ENCODE peak calls at places on chromosomes 4 and X, in eight cellular contexts. One of them, this sample, is unnamed.

GRCh38 chr4:88738146-88738545 is 40.5 kb upstream of the NAP1L5 start:
- DNase-seq in progenitor cell of endocrine pancreas: no peak
- DNase-seq in cardiac muscle cell: no peak
- DNase-seq in nephron progenitor cell: no peak
- DNase-seq in vagina: no peak
- DNase-seq in activated B cell treated with CpG ODN at 0.5 μM for 24 hours: no peak
- DNase-seq in colonic mucosa: no peak
- DNase-seq in heart left ventricle: no peak
- DNase-seq in this sample: no peak

GRCh38 chr4:84673475-84674230 is 90.7 kb downstream of the CDS1 start:
- DNase-seq in progenitor cell of endocrine pancreas: no peak
- DNase-seq in cardiac muscle cell: peak; percentile 88
- DNase-seq in nephron progenitor cell: no peak
- DNase-seq in vagina: no peak
- DNase-seq in activated B cell treated with CpG ODN at 0.5 μM for 24 hours: no peak
- DNase-seq in colonic mucosa: no peak
- DNase-seq in heart left ventricle: no peak
- DNase-seq in this sample: no peak

GRCh38 chr4:185143596-185143969 is 517 bp downstream of the SLC25A4 start:
- DNase-seq in progenitor cell of endocrine pancreas: no peak
- DNase-seq in cardiac muscle cell: peak; percentile 14
- DNase-seq in nephron progenitor cell: no peak
- DNase-seq in vagina: no peak
- DNase-seq in activated B cell treated with CpG ODN at 0.5 μM for 24 hours: no peak
- DNase-seq in colonic mucosa: peak; percentile 49
- DNase-seq in heart left ventricle: peak; percentile 83
- DNase-seq in this sample: no peak

GRCh38 chr4:4542824-4543485 is 1.1 kb upstream of the STX18 start:
- DNase-seq in progenitor cell of endocrine pancreas: no peak
- DNase-seq in cardiac muscle cell: no peak
- DNase-seq in nephron progenitor cell: peak; percentile 28
- DNase-seq in vagina: no peak
- DNase-seq in activated B cell treated with CpG ODN at 0.5 μM for 24 hours: no peak
- DNase-seq in colonic mucosa: peak; percentile 22
- DNase-seq in heart left ventricle: no peak
- DNase-seq in this sample: no peak

GRCh38 chr4:158162637-158163036 is 10.2 kb downstream of the GASK1B start:
- DNase-seq in progenitor cell of endocrine pancreas: no peak
- DNase-seq in cardiac muscle cell: no peak
- DNase-seq in nephron progenitor cell: no peak
- DNase-seq in vagina: no peak
- DNase-seq in activated B cell treated with CpG ODN at 0.5 μM for 24 hours: no peak
- DNase-seq in colonic mucosa: no peak
- DNase-seq in heart left ventricle: no peak
- DNase-seq in this sample: no peak

GRCh38 chrX:989959-990510 is 222.4 kb downstream of the CRLF2 start:
- DNase-seq in progenitor cell of endocrine pancreas: peak; percentile 26
- DNase-seq in cardiac muscle cell: peak; percentile 61
- DNase-seq in nephron progenitor cell: peak; percentile 78
- DNase-seq in vagina: peak; percentile 97
- DNase-seq in activated B cell treated with CpG ODN at 0.5 μM for 24 hours: no peak
- DNase-seq in colonic mucosa: peak; percentile 76
- DNase-seq in heart left ventricle: peak; percentile 88
- DNase-seq in this sample: peak; percentile 65

GRCh38 chr4:26916195-26916594 is 55.6 kb downstream of the STIM2 start:
- DNase-seq in progenitor cell of endocrine pancreas: no peak
- DNase-seq in cardiac muscle cell: peak; percentile 32
- DNase-seq in nephron progenitor cell: no peak
- DNase-seq in vagina: no peak
- DNase-seq in activated B cell treated with CpG ODN at 0.5 μM for 24 hours: no peak
- DNase-seq in colonic mucosa: no peak
- DNase-seq in heart left ventricle: no peak
- DNase-seq in this sample: no peak

GRCh38 chrX:131854586-131854985 is 168.5 kb upstream of the STK26 start:
- DNase-seq in progenitor cell of endocrine pancreas: no peak
- DNase-seq in cardiac muscle cell: peak; percentile 13
- DNase-seq in nephron progenitor cell: no peak
- DNase-seq in vagina: no peak
- DNase-seq in activated B cell treated with CpG ODN at 0.5 μM for 24 hours: no peak
- DNase-seq in colonic mucosa: no peak
- DNase-seq in heart left ventricle: no peak
- DNase-seq in this sample: no peak

GRCh38 chrX:70444326-70445196 is at the start of gene DLG3:
- DNase-seq in progenitor cell of endocrine pancreas: no peak
- DNase-seq in cardiac muscle cell: peak; percentile 55
- DNase-seq in nephron progenitor cell: peak; percentile 67
- DNase-seq in vagina: no peak
- DNase-seq in activated B cell treated with CpG ODN at 0.5 μM for 24 hours: no peak
- DNase-seq in colonic mucosa: no peak
- DNase-seq in heart left ventricle: no peak
- DNase-seq in this sample: no peak

GRCh38 chr4:5782829-5783476 is 72.0 kb downstream of the EVC start:
- DNase-seq in progenitor cell of endocrine pancreas: no peak
- DNase-seq in cardiac muscle cell: no peak
- DNase-seq in nephron progenitor cell: no peak
- DNase-seq in vagina: no peak
- DNase-seq in activated B cell treated with CpG ODN at 0.5 μM for 24 hours: no peak
- DNase-seq in colonic mucosa: no peak
- DNase-seq in heart left ventricle: no peak
- DNase-seq in this sample: no peak

GRCh38 chrX:22159071-22159470 is 113.6 kb upstream of the CBLL2 start:
- DNase-seq in progenitor cell of endocrine pancreas: no peak
- DNase-seq in cardiac muscle cell: peak; percentile 72
- DNase-seq in nephron progenitor cell: no peak
- DNase-seq in vagina: no peak
- DNase-seq in activated B cell treated with CpG ODN at 0.5 μM for 24 hours: no peak
- DNase-seq in colonic mucosa: no peak
- DNase-seq in heart left ventricle: no peak
- DNase-seq in this sample: no peak

GRCh38 chrX:40174594-40175415 is 77.0 kb upstream of the BCOR start:
- DNase-seq in progenitor cell of endocrine pancreas: no peak
- DNase-seq in cardiac muscle cell: peak; percentile 75
- DNase-seq in nephron progenitor cell: peak; percentile 62
- DNase-seq in vagina: no peak
- DNase-seq in activated B cell treated with CpG ODN at 0.5 μM for 24 hours: no peak
- DNase-seq in colonic mucosa: peak; percentile 48
- DNase-seq in heart left ventricle: peak; percentile 66
- DNase-seq in this sample: no peak

GRCh38 chrX:30880058-30880457 is 9.0 kb downstream of the TAB3 start:
- DNase-seq in progenitor cell of endocrine pancreas: no peak
- DNase-seq in cardiac muscle cell: no peak
- DNase-seq in nephron progenitor cell: no peak
- DNase-seq in vagina: no peak
- DNase-seq in activated B cell treated with CpG ODN at 0.5 μM for 24 hours: no peak
- DNase-seq in colonic mucosa: no peak
- DNase-seq in heart left ventricle: no peak
- DNase-seq in this sample: no peak

GRCh38 chr4:8409271-8410065 is 31.1 kb downstream of the ACOX3 start:
- DNase-seq in progenitor cell of endocrine pancreas: no peak
- DNase-seq in cardiac muscle cell: peak; percentile 21
- DNase-seq in nephron progenitor cell: peak; percentile 35
- DNase-seq in vagina: no peak
- DNase-seq in activated B cell treated with CpG ODN at 0.5 μM for 24 hours: no peak
- DNase-seq in colonic mucosa: peak; percentile 62
- DNase-seq in heart left ventricle: peak; percentile 82
- DNase-seq in this sample: no peak

GRCh38 chrX:7170903-7171302 is 22.9 kb upstream of the PUDP start:
- DNase-seq in progenitor cell of endocrine pancreas: no peak
- DNase-seq in cardiac muscle cell: peak; percentile 13
- DNase-seq in nephron progenitor cell: peak; percentile 13
- DNase-seq in vagina: no peak
- DNase-seq in activated B cell treated with CpG ODN at 0.5 μM for 24 hours: no peak
- DNase-seq in colonic mucosa: peak; percentile 47
- DNase-seq in heart left ventricle: no peak
- DNase-seq in this sample: peak; percentile 49
- TF ChIP-seq CTCF in progenitor cell of endocrine pancreas: peak; percentile 45
- TF ChIP-seq CTCF in cardiac muscle cell: no peak
- TF ChIP-seq CTCF in nephron progenitor cell: peak; percentile 39
- TF ChIP-seq CTCF in vagina: no peak
- TF ChIP-seq CTCF in activated B cell treated with CpG ODN at 0.5 μM for 24 hours: no peak
- TF ChIP-seq CTCF in colonic mucosa: peak; percentile 44
- TF ChIP-seq CTCF in heart left ventricle: no peak
- TF ChIP-seq CTCF in this sample: peak; percentile 32

DNA sequence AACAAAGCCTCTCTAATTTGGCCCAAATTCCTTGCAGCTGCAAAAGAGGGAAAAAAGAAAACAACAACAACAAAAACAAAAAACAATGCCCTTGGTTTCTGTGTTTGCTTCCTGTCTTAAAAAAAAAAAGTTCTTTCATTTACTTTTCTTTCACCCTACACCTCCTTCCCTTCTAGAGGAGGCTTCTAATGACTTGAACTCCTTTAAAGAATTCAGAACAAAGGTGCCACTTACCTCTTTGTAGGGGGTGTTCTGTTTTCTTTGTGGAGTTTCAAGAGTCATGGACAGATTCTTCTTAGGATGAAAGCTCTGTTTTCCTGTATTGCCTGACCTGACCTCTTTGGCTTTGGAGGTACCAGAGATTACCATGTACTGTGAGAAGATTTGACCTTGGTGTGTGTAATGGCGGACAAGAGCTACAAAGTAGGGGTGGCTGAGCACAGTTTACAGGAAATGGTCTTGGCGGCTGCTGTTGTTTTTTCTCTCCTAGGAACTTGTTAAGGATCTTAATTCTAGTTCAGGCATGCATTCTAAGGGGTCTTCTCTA is 72.4 kb upstream of the S100G start:
- DNase-seq in progenitor cell of endocrine pancreas: no peak
- DNase-seq in cardiac muscle cell: no peak
- DNase-seq in nephron progenitor cell: no peak
- DNase-seq in vagina: no peak
- DNase-seq in activated B cell treated with CpG ODN at 0.5 μM for 24 hours: no peak
- DNase-seq in colonic mucosa: no peak
- DNase-seq in heart left ventricle: no peak
- DNase-seq in this sample: no peak
- TF ChIP-seq CTCF in progenitor cell of endocrine pancreas: no peak
- TF ChIP-seq CTCF in cardiac muscle cell: no peak
- TF ChIP-seq CTCF in nephron progenitor cell: no peak
- TF ChIP-seq CTCF in vagina: no peak
- TF ChIP-seq CTCF in activated B cell treated with CpG ODN at 0.5 μM for 24 hours: no peak
- TF ChIP-seq CTCF in colonic mucosa: no peak
- TF ChIP-seq CTCF in heart left ventricle: no peak
- TF ChIP-seq CTCF in this sample: no peak

DNA sequence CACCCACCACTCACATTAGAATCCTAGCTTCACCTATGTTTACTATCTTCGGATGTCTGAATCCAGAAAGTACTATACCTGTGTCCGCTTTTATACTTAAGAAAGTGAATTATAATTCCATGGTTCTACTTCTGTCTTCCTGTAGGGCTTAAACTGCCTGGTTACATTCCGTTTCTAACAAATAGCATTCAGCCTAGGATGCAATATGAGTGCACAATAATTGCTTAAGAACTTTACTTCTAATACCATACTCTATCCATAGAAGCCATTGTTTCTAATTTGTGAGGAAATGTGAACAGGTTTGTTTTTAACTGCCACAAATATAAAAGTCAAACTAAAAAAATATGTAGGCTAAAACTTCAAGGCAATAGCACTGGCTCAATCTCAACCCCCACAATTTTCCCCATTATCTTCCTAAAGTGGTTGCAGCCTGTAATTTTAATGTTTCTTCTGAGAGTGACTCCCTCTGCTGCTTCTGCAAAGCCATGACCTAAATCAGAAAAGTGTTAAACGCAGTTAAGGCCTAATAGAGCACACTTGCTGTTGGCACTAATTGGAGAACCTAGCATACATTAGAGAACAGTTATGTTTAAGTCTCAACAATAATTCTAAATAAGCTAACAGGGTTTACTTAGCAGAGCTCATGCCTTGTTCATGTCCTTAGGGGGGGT is 4.2 kb downstream of the UNC5C start:
- DNase-seq in progenitor cell of endocrine pancreas: no peak
- DNase-seq in cardiac muscle cell: peak; percentile 45
- DNase-seq in nephron progenitor cell: no peak
- DNase-seq in vagina: no peak
- DNase-seq in activated B cell treated with CpG ODN at 0.5 μM for 24 hours: no peak
- DNase-seq in colonic mucosa: no peak
- DNase-seq in heart left ventricle: no peak
- DNase-seq in this sample: no peak
- TF ChIP-seq CTCF in progenitor cell of endocrine pancreas: peak; percentile 35
- TF ChIP-seq CTCF in cardiac muscle cell: peak; percentile 46
- TF ChIP-seq CTCF in nephron progenitor cell: no peak
- TF ChIP-seq CTCF in vagina: no peak
- TF ChIP-seq CTCF in activated B cell treated with CpG ODN at 0.5 μM for 24 hours: no peak
- TF ChIP-seq CTCF in colonic mucosa: no peak
- TF ChIP-seq CTCF in heart left ventricle: peak; percentile 23
- TF ChIP-seq CTCF in this sample: no peak

GRCh38 chrX:25544641-25545040 is 528.9 kb upstream of the ARX start:
- DNase-seq in progenitor cell of endocrine pancreas: no peak
- DNase-seq in cardiac muscle cell: peak; percentile 71
- DNase-seq in nephron progenitor cell: no peak
- DNase-seq in vagina: no peak
- DNase-seq in activated B cell treated with CpG ODN at 0.5 μM for 24 hours: no peak
- DNase-seq in colonic mucosa: no peak
- DNase-seq in heart left ventricle: no peak
- DNase-seq in this sample: no peak
- TF ChIP-seq CTCF in progenitor cell of endocrine pancreas: no peak
- TF ChIP-seq CTCF in cardiac muscle cell: no peak
- TF ChIP-seq CTCF in nephron progenitor cell: no peak
- TF ChIP-seq CTCF in vagina: no peak
- TF ChIP-seq CTCF in activated B cell treated with CpG ODN at 0.5 μM for 24 hours: no peak
- TF ChIP-seq CTCF in colonic mucosa: no peak
- TF ChIP-seq CTCF in heart left ventricle: no peak
- TF ChIP-seq CTCF in this sample: no peak

DNA sequence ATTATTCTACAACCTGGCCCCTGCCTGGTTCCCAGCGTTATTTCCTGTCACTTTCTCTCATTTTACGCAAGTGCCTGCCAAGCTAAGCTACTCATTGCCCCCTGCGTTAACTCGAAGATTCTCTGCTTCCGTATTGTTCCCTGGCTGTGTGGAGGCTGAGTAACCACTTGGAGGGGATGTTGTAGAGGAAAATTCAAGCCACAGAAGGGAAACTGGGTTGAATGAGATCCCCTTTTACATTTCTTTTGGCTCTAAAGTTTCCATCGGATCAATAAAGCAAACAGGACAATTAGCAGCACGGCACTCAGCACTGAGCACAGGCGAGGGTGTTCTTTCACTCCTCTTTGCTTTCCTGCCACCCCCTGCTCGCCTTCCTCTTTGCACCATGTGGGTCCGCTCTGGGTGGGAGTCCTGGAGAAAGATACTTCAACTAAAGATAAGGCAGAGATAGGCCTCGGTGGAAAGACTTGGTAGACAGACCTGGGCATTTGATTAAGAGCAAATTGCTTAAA is 4.2 kb upstream of the TMSB4X start:
- DNase-seq in progenitor cell of endocrine pancreas: no peak
- DNase-seq in cardiac muscle cell: peak; percentile 77
- DNase-seq in nephron progenitor cell: no peak
- DNase-seq in vagina: no peak
- DNase-seq in activated B cell treated with CpG ODN at 0.5 μM for 24 hours: no peak
- DNase-seq in colonic mucosa: no peak
- DNase-seq in heart left ventricle: no peak
- DNase-seq in this sample: peak; percentile 65
- TF ChIP-seq CTCF in progenitor cell of endocrine pancreas: peak; percentile 50
- TF ChIP-seq CTCF in cardiac muscle cell: peak; percentile 49
- TF ChIP-seq CTCF in nephron progenitor cell: no peak
- TF ChIP-seq CTCF in vagina: peak; percentile 2
- TF ChIP-seq CTCF in activated B cell treated with CpG ODN at 0.5 μM for 24 hours: no peak
- TF ChIP-seq CTCF in colonic mucosa: no peak
- TF ChIP-seq CTCF in heart left ventricle: peak; percentile 61
- TF ChIP-seq CTCF in this sample: peak; percentile 40

This sample was measured in CD14-positive monocyte.